ENCODE peak calls at places on chromosomes 12 and 14, in six cellular contexts. Q is AG04450; X is CD8-positive, alpha-beta T cell; R is upper lobe of right lung; W is AG10803; B is cardiac fibroblast. T is an unnamed sample.

GRCh38 chr12:30719060-30719459 is 23.4 kb upstream of the IPO8 start:
- DNase-seq in R (no peak), W (peak; percentile 87), X (no peak), B (peak; percentile 51), Q (peak; percentile 54), T (peak; percentile 85)

GRCh38 chr14:93232159-93232558 is 25.1 kb downstream of the UBR7 start:
- DNase-seq in B (no peak), R (peak; percentile 55), W (no peak), X (no peak), Q (no peak), T (no peak)

GRCh38 chr14:32201816-32202467 is at the start of gene RNU6-7:
- DNase-seq in W (no peak), Q (no peak), R (no peak), B (peak; percentile 5), X (peak; percentile 32), T (no peak)

GRCh38 chr12:27651201-27651600 is 45.0 kb upstream of the REP15 start:
- DNase-seq in W (peak; percentile 18), B (no peak), X (no peak), R (no peak), Q (no peak), T (no peak)

GRCh38 chr12:112243255-112243965 is 118.0 kb downstream of the TRAFD1 start:
- DNase-seq in X (no peak), W (no peak), R (no peak), B (no peak), Q (no peak), T (no peak)

GRCh38 chr12:76020731-76021672 is 10.6 kb downstream of the PHLDA1 start:
- DNase-seq in X (peak; percentile 67), R (no peak), Q (peak; percentile 93), B (peak; percentile 97), W (peak; percentile 97), T (peak; percentile 99)

GRCh38 chr12:12788675-12789368 is 3.4 kb downstream of the APOLD1 start:
- DNase-seq in B (peak; percentile 85), Q (peak; percentile 59), W (peak; percentile 76), R (no peak), X (peak; percentile 61), T (peak; percentile 82)

GRCh38 chr14:50961606-50962259 is 17.4 kb upstream of the PYGL start:
- DNase-seq in X (no peak), Q (peak; percentile 80), W (peak; percentile 86), R (no peak), B (peak; percentile 86), T (peak; percentile 93)

GRCh38 chr14:69606258-69606657 is 5.1 kb upstream of the SUSD6 start:
- DNase-seq in W (no peak), R (peak; percentile 72), X (no peak), B (peak; percentile 20), Q (no peak), T (no peak)

GRCh38 chr14:69204753-69205152 is 13.5 kb downstream of the EXD2 start:
- DNase-seq in Q (no peak), X (no peak), W (no peak), B (no peak), R (no peak), T (no peak)

DNA sequence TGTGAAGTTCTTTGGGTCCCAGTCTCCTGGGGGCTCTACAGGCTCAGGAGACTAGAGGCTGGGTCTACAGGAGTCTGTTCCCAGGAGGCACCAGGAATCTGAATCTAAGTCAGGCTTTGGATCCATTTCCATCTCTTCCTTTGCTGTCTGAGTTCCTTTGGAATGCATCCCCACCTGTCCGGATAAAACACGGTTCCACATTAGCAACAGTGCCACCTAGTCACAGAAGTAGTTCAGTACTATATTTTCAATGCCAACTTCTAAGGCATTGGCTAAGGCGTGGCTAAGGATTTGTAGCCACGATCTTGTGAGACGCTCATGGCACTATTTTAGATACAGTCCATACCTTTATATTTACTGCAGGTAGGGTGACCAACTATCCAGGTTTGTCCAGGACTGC is 15.1 kb downstream of the ZC2HC1C start:
- DNase-seq in W (no peak), R (no peak), X (no peak), B (no peak), Q (no peak), T (no peak)
- TF ChIP-seq CTCF in W (no peak), R (no peak), X (no peak), B (no peak), Q (no peak), T (peak; percentile 14)

GRCh38 chr12:16174282-16174681 is 103.2 kb downstream of the SLC15A5 start:
- DNase-seq in R (no peak), Q (no peak), X (no peak), B (no peak), W (no peak), T (no peak)
- H3K4me3 ChIP-seq in R (no peak overlapping the region), Q (no peak overlapping the region), X (no peak overlapping the region), B (no peak overlapping the region), W (no peak overlapping the region), T (no peak overlapping the region)

GRCh38 chr14:101716077-101716950 is 45.2 kb upstream of the PPP2R5C start:
- DNase-seq in X (peak; percentile 2), R (no peak), B (no peak), W (no peak), Q (no peak), T (no peak)
- TF ChIP-seq CTCF in X (no peak), R (no peak), B (no peak), W (no peak), Q (peak; percentile 2), T (no peak)

DNA sequence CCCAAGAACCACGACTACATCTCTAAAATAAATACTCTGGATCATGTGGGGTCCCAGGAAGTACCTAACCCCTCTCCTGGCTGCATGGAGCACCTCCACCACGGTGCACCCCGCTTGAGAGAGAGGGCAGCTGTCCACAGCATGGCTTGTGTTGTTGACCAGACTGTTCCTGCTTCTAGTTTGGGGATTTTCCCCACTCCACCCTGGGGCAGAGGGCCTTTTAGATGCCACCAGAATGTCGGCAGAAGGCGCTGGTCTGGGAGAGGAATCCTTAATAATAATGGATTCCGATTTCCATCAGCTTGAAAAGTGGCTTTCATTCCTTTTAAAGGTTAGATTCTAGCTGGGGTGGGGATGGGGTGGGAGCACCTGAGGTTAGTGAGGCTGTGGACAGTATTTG is 1.7 kb downstream of the ESRRB start:
- DNase-seq in Q (no peak), B (no peak), R (no peak), X (no peak), W (no peak), T (no peak)
- H3K4me3 ChIP-seq in Q (no peak overlapping the region), B (no peak overlapping the region), R (no peak overlapping the region), X (no peak overlapping the region), W (no peak overlapping the region), T (no peak overlapping the region)

GRCh38 chr14:36524874-36525745 is 5.1 kb upstream of the NKX2-1 start:
- DNase-seq in W (no peak), B (no peak), X (no peak), R (peak; percentile 90), Q (no peak), T (no peak)
- TF ChIP-seq CTCF in W (peak; percentile 42), B (peak; percentile 30), X (no peak), R (peak; percentile 49), Q (peak; percentile 32), T (peak; percentile 43)